ENCODE peak calls at places on chromosomes 16 and 17, in four cellular contexts. Y is right lobe of liver; J is CD4-positive, CD25-positive, alpha-beta regulatory T cell; B is heart left ventricle. G is an unnamed sample.
A peak's percentile ranks its signal among the peaks of the same experiment; 100 is the strongest.

GRCh38 chr16:14011846-14012245 is 59.3 kb upstream of the MRTFB start:
- ATAC-seq in Y (no peak), B (peak; percentile 25), J (no peak), G (no peak)

GRCh38 chr17:81487487-81488275 is 24.9 kb downstream of the ACTG1 start:
- ATAC-seq in B (peak; percentile 88), Y (peak; percentile 79), J (peak; percentile 71), G (peak; percentile 85)

GRCh38 chr16:27404163-27404823 is 2.3 kb downstream of the IL21R start:
- ATAC-seq in Y (no peak), B (no peak), J (no peak), G (no peak)

GRCh38 chr17:57911021-57911420 is 44.2 kb downstream of the CUEDC1 start:
- ATAC-seq in B (no peak), J (no peak), Y (no peak), G (no peak)

GRCh38 chr17:5200360-5200759 is 8.7 kb upstream of the ZNF594 start:
- ATAC-seq in Y (no peak), B (no peak), J (no peak), G (no peak)

GRCh38 chr17:79951361-79952264 is 84.1 kb downstream of the TBC1D16 start:
- ATAC-seq in B (peak; percentile 56), J (no peak), Y (peak; percentile 33), G (peak; percentile 47)

GRCh38 chr16:12239953-12240485 is 263.5 kb downstream of the SNX29 start:
- ATAC-seq in B (peak; percentile 81), Y (peak; percentile 26), J (no peak), G (no peak)

GRCh38 chr16:84699147-84699711 is 571 bp upstream of the USP10 start:
- ATAC-seq in J (no peak), Y (peak; percentile 10), B (no peak), G (no peak)

GRCh38 chr17:16491131-16491702 is 776 bp downstream of the LRRC75A start:
- ATAC-seq in B (no peak), Y (no peak), J (peak; percentile 26), G (no peak)

GRCh38 chr16:24747425-24747824 is 18.0 kb downstream of the TNRC6A start:
- ATAC-seq in J (no peak), B (no peak), Y (no peak), G (no peak)

GRCh38 chr17:46061435-46061834 is 62.4 kb downstream of the STH start:
- ATAC-seq in B (no peak), Y (peak; percentile 62), J (no peak), G (no peak)

GRCh38 chr16:28212532-28212873 is 738 bp upstream of the XPO6 start:
- ATAC-seq in Y (no peak), J (no peak), B (no peak), G (no peak)

GRCh38 chr17:65332375-65332774 is 195.2 kb downstream of the RGS9 start:
- ATAC-seq in Y (no peak), J (no peak), B (no peak), G (no peak)

GRCh38 chr17:81716674-81716996 is 4.6 kb downstream of the SLC25A10 start:
- ATAC-seq in B (no peak), Y (no peak), J (no peak), G (no peak)

GRCh38 chr16:6956511-6956910 is 376.1 kb upstream of the RBFOX1 start:
- ATAC-seq in B (no peak), Y (no peak), J (no peak), G (no peak)

GRCh38 chr17:78432929-78433727 is 54.7 kb downstream of the PGS1 start:
- ATAC-seq in Y (peak; percentile 6), J (no peak), B (no peak), G (no peak)

GRCh38 chr16:27787661-27788060 is 237.7 kb downstream of the KATNIP start:
- ATAC-seq in B (no peak), Y (no peak), J (no peak), G (no peak)

GRCh38 chr16:2331199-2331931 is 9.2 kb downstream of the ABCA3 start:
- ATAC-seq in B (no peak), Y (no peak), J (no peak), G (no peak)

GRCh38 chr17:4771519-4772234 is at the start of gene TM4SF5:
- ATAC-seq in Y (peak; percentile 89), J (peak; percentile 45), B (no peak), G (no peak)

GRCh38 chr16:22356930-22357634 is 17.3 kb downstream of the CDR2 start:
- ATAC-seq in J (peak; percentile 18), Y (no peak), B (no peak), G (no peak)

GRCh38 chr16:85369741-85370528 is 243.2 kb upstream of the GSE1 start:
- ATAC-seq in B (peak; percentile 43), J (no peak), Y (peak; percentile 49), G (peak; percentile 12)

GRCh38 chr17:63333869-63334268 is 112.2 kb downstream of the CYB561 start:
- ATAC-seq in Y (no peak), B (no peak), J (no peak), G (no peak)

GRCh38 chr16:86566601-86566965 is at the start of gene FOXC2:
- ATAC-seq in J (no peak), Y (no peak), B (peak; percentile 66), G (peak; percentile 68)

GRCh38 chr17:7558544-7559306 is at the start of gene TNFSF13:
- ATAC-seq in Y (peak; percentile 23), J (no peak), B (peak; percentile 7), G (peak; percentile 33)

GRCh38 chr17:44293509-44294226 is 14.7 kb upstream of the RUNDC3A start:
- ATAC-seq in J (no peak), Y (no peak), B (no peak), G (no peak)

GRCh38 chr17:51588063-51588462 is 327.7 kb downstream of the UTP18 start:
- ATAC-seq in Y (no peak), J (no peak), B (no peak), G (no peak)

GRCh38 chr16:30893744-30894539 is at the start of gene BCL7C:
- ATAC-seq in B (peak; percentile 90), Y (peak; percentile 87), J (peak; percentile 82), G (peak; percentile 84)

GRCh38 chr16:16122264-16122663 is 101.0 kb downstream of the ABCC6 start:
- ATAC-seq in Y (no peak), J (no peak), B (no peak), G (no peak)

GRCh38 chr17:48852251-48852650 is 21.4 kb downstream of the CALCOCO2 start:
- ATAC-seq in J (no peak), B (no peak), Y (no peak), G (no peak)

GRCh38 chr17:45034599-45034998 is 16.8 kb downstream of the DCAKD start:
- ATAC-seq in B (no peak), J (no peak), Y (no peak), G (no peak)

GRCh38 chr16:15031179-15031578 is 24.7 kb downstream of the NTAN1 start:
- ATAC-seq in Y (no peak), J (no peak), B (no peak), G (no peak)

GRCh38 chr17:74623693-74624093 is at the start of gene CD300E:
- ATAC-seq in B (peak; percentile 56), J (no peak), Y (peak; percentile 33), G (no peak)

GRCh38 chr16:1920727-1921155 is 2.5 kb upstream of the HS3ST6 start:
- ATAC-seq in J (no peak), B (peak; percentile 40), Y (peak; percentile 69), G (no peak)

GRCh38 chr17:68701046-68701445 is 99.9 kb upstream of the FAM20A start:
- ATAC-seq in J (no peak), Y (no peak), B (no peak), G (no peak)

GRCh38 chr16:25395528-25395927 is 137.9 kb upstream of the ZKSCAN2 start:
- ATAC-seq in J (no peak), B (no peak), Y (no peak), G (no peak)

DNA sequence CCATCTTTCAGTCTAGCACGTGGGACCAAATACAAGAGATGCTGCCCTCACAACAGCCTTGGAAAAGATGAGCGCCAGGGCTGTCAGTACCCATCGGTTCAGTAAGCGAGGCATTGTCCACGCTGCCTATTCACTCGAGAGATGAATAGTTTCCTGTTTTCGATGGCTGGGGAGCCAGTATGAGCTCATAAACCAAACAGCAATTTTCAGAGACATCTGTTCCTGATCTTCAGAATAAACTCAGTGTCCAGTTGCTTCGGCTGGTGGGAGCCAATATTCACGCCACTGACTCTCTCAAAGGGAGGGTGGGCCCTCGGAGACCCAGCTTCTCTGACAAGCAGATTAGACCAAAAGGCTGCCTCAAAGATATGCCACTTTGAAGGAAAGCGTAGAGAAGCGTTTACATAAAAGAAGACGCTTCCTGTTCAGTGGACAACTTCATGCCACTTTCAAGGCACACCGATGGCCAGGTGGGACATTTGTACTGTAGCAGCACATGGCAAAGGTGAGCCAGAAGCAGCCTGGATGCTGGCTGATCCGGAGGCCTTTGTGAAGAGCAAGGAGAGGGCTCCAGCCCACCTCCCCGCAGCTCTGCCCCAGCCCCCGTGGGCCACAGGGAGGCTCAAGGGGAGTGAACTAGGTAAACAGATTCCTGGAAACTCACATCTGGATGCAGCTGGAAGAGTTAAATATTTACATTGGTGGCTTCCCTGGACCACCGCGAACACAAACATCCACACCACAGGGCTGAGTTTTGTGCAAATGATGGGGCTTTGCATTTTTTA is 6.0 kb downstream of the TIMM22 start:
- ATAC-seq in J (no peak), Y (no peak), B (peak; percentile 10), G (peak; percentile 4)
- H3K27ac ChIP-seq in J (no peak overlapping the region), Y (peak overlapping the region; percentile 15), B (peak overlapping the region; percentile 82), G (peak overlapping the region; percentile 89)

DNA sequence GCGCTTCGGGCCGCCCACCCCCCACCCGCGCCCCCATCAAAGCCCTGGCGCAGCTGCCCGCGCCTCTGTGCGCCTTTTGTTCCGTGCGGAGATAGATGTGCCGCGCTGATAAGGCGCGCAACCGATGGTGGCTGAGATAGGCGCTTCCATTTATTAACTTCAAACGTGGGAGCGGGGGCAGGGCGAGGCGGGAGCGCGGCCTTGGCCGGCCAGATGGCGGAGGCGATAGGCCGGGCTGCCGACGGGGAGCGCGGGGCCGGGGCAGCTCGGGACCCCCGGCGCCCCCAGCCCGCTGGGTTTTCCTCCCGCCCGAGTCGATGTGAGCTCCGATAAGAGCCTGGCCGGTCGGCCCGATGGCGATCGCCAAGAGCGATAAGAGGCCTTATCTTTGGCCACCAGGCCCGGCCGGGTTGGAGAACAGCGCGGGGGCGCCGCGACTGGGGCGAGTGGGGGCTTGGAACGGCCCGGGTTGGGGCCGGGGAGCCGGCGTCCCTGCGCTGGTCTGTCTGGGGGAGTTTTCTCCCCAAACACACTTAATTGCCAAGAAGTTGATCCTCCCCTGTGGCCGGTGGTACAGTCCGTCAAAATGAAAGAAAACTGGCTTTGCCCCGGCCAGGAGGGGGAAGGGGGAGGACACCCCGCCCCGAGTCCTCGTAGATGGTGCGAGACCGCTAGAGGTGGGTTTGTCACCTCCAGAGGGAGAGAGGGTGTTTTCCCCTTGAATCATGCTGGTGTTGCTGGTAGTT is 2.7 kb downstream of the ZFPM1 start:
- ATAC-seq in B (no peak), J (no peak), Y (no peak), G (no peak)
- H3K27ac ChIP-seq in B (no peak overlapping the region), J (peak overlapping the region; percentile 87), Y (peak overlapping the region; percentile 38), G (peak overlapping the region; percentile 24)

GRCh38 chr17:61419496-61420046 is 19.9 kb downstream of the TBX2 start:
- ATAC-seq in B (no peak), J (no peak), Y (no peak), G (no peak)

GRCh38 chr17:61420128-61420527 is 20.5 kb downstream of the TBX2 start:
- ATAC-seq in Y (no peak), J (no peak), B (no peak), G (no peak)

GRCh38 chr17:61421460-61421859 is 21.8 kb downstream of the TBX2 start:
- ATAC-seq in B (no peak), Y (no peak), J (no peak), G (no peak)

GRCh38 chr17:61422116-61422799 is 22.6 kb downstream of the TBX2 start:
- ATAC-seq in J (no peak), B (no peak), Y (no peak), G (no peak)

GRCh38 chr17:61420745-61421398 is 21.2 kb downstream of the TBX2 start:
- ATAC-seq in J (no peak), Y (no peak), B (no peak), G (no peak)
- H3K27ac ChIP-seq in J (no peak overlapping the region), Y (no peak overlapping the region), B (no peak overlapping the region), G (no peak overlapping the region)

GRCh38 chr17:50048988-50049387 is 6.9 kb upstream of the ITGA3 start:
- ATAC-seq in J (no peak), B (no peak), Y (no peak), G (no peak)
- H3K27ac ChIP-seq in J (no peak overlapping the region), B (no peak overlapping the region), Y (no peak overlapping the region), G (no peak overlapping the region)

G was measured in gastroesophageal sphincter.